ENCODE peak calls at places on chromosome 1, in four cellular contexts. B, F, X and J are unnamed samples.
A peak's percentile ranks its signal among the peaks of the same experiment; 100 is the strongest.

GRCh38 chr1:13456894-13457532 is 46.8 kb downstream of the PRAMEF20 start:
- DNase-seq in B (no peak), F (no peak), X (no peak), J (no peak)

GRCh38 chr1:246110343-246111219 is 396.5 kb downstream of the SMYD3 start:
- DNase-seq in B (peak; percentile 63), F (peak; percentile 53), X (no peak), J (no peak)

GRCh38 chr1:155071701-155072100 is 6.9 kb upstream of the EFNA3 start:
- DNase-seq in B (no peak), F (peak; percentile 92), X (peak; percentile 91), J (no peak)

GRCh38 chr1:180769889-180770288 is 138.1 kb downstream of the XPR1 start:
- DNase-seq in B (no peak), F (no peak), X (no peak), J (no peak)

GRCh38 chr1:235998812-235999211 is 66.1 kb downstream of the NID1 start:
- DNase-seq in B (peak; percentile 36), F (no peak), X (no peak), J (no peak)

GRCh38 chr1:169250795-169251194 is 116.8 kb downstream of the NME7 start:
- DNase-seq in B (no peak), F (no peak), X (no peak), J (no peak)

GRCh38 chr1:202110977-202111376 is 11.7 kb upstream of the GPR37L1 start:
- DNase-seq in B (no peak), F (peak; percentile 41), X (no peak), J (no peak)

GRCh38 chr1:77400781-77401180 is 119.0 kb downstream of the AK5 start:
- DNase-seq in B (peak; percentile 62), F (no peak), X (no peak), J (no peak)

GRCh38 chr1:92476071-92476607 is 10.6 kb downstream of the GFI1 start:
- DNase-seq in B (no peak), F (peak; percentile 61), X (peak; percentile 38), J (no peak)

GRCh38 chr1:228437424-228437823 is 20.8 kb upstream of the TRIM17 start:
- DNase-seq in B (no peak), F (peak; percentile 24), X (no peak), J (no peak)

GRCh38 chr1:218346391-218347204 is 1.5 kb downstream of the TGFB2 start:
- DNase-seq in B (peak; percentile 58), F (peak; percentile 74), X (peak; percentile 46), J (no peak)

GRCh38 chr1:201385299-201385891 is 7.9 kb upstream of the TNNT2 start:
- DNase-seq in B (peak; percentile 20), F (peak; percentile 95), X (peak; percentile 84), J (peak; percentile 74)

GRCh38 chr1:36367798-36368197 is 17.9 kb downstream of the STK40 start:
- DNase-seq in B (peak; percentile 30), F (no peak), X (no peak), J (no peak)

GRCh38 chr1:112618114-112618720 is 724 bp downstream of the ST7L start:
- DNase-seq in B (peak; percentile 42), F (no peak), X (no peak), J (no peak)

GRCh38 chr1:151828931-151829330 is 2.7 kb downstream of the RORC start:
- DNase-seq in B (peak; percentile 47), F (peak; percentile 92), X (peak; percentile 83), J (peak; percentile 57)

GRCh38 chr1:242019018-242019417 is 20.1 kb upstream of the MAP1LC3C start:
- DNase-seq in B (no peak), F (peak; percentile 41), X (no peak), J (no peak)

GRCh38 chr1:232473319-232473718 is 156.6 kb downstream of the SIPA1L2 start:
- DNase-seq in B (peak; percentile 85), F (peak; percentile 71), X (peak; percentile 54), J (no peak)

GRCh38 chr1:18547460-18547859 is 66.7 kb downstream of the KLHDC7A start:
- DNase-seq in B (no peak), F (peak; percentile 69), X (peak; percentile 55), J (no peak)

GRCh38 chr1:30216602-30217001 is 506.8 kb downstream of the MATN1 start:
- DNase-seq in B (no peak), F (no peak), X (no peak), J (no peak)

GRCh38 chr1:219179293-219179692 is 5.6 kb downstream of the LYPLAL1 start:
- DNase-seq in B (peak; percentile 6), F (no peak), X (no peak), J (no peak)

GRCh38 chr1:114035304-114035700 is 56.0 kb downstream of the OLFML3 start:
- DNase-seq in B (no peak), F (peak; percentile 61), X (peak; percentile 38), J (no peak)
- H3K9ac ChIP-seq in B (no peak overlapping the region), F (no peak overlapping the region), X (peak overlapping the region; percentile 3), J (no peak overlapping the region)

GRCh38 chr1:3211996-3212395 is 143.0 kb downstream of the PRDM16 start:
- DNase-seq in B (no peak), F (no peak), X (no peak), J (no peak)

GRCh38 chr1:3206696-3207095 is 137.7 kb downstream of the PRDM16 start:
- DNase-seq in B (no peak), F (no peak), X (no peak), J (no peak)

GRCh38 chr1:3207217-3207848 is 138.3 kb downstream of the PRDM16 start:
- DNase-seq in B (no peak), F (no peak), X (no peak), J (no peak)

GRCh38 chr1:3211582-3211981 is 142.6 kb downstream of the PRDM16 start:
- DNase-seq in B (no peak), F (no peak), X (no peak), J (no peak)

DNA sequence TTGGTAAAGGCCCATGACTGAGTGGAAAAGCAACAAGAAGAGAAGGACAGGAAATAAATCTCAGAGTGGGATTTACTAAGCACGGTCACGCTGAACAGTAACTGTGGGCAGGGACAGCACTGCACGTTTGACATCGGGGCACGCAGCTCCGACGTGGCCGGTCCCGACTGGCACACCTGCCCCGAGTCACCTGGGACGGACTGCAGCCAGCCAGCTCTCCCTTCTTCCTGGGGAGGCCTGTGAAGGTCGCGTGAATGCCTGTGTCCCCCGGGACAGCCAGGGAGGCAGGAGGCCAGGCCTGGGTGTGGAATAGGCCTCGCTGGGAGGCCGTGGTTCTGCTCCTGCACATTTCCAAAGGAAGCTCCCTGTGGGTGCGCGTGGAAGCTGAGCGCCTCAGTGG is 140.2 kb downstream of the PRDM16 start:
- DNase-seq in B (no peak), F (no peak), X (no peak), J (no peak)
- H3K9ac ChIP-seq in B (no peak overlapping the region), F (no peak overlapping the region), X (no peak overlapping the region), J (no peak overlapping the region)

DNA sequence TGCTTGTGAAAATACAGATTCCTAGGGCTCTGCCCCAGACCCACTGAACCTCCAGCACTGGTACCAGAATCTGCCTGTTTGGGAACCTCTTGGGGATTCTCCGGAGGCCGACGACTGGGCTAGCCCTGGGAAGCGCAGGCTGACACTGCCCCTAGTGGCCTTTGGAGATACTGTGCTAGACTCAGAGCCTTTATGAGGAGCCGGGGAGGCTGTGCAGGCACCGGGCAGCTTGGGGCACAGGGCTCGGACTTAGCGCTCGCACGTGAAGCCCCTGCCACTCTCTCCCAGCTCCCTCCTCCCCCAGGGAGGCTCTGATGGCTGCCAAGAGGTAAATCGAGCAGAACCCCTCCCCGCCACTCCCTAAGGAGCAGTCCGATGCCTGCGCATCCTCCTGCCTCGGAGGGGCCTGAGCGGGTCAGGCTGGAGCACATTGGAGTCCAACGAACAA is 144.6 kb upstream of the TNR start:
- DNase-seq in B (peak; percentile 17), F (peak; percentile 95), X (peak; percentile 89), J (peak; percentile 67)
- H3K9ac ChIP-seq in B (no peak overlapping the region), F (no peak overlapping the region), X (no peak overlapping the region), J (no peak overlapping the region)

GRCh38 chr1:203307690-203308126 is 2.4 kb downstream of the BTG2 start:
- DNase-seq in B (no peak), F (peak; percentile 82), X (peak; percentile 77), J (no peak)

GRCh38 chr1:203306970-203307541 is 1.7 kb downstream of the BTG2 start:
- DNase-seq in B (peak; percentile 45), F (peak; percentile 74), X (no peak), J (peak; percentile 56)

GRCh38 chr1:203306089-203306969 is 1.0 kb downstream of the BTG2 start:
- DNase-seq in B (peak; percentile 86), F (peak; percentile 73), X (no peak), J (peak; percentile 91)

GRCh38 chr1:203309115-203309429 is 3.8 kb downstream of the BTG2 start:
- DNase-seq in B (no peak), F (no peak), X (no peak), J (no peak)

GRCh38 chr1:203308205-203309114 is 3.1 kb downstream of the BTG2 start:
- DNase-seq in B (no peak), F (no peak), X (no peak), J (no peak)
- H3K9ac ChIP-seq in B (no peak overlapping the region), F (peak overlapping the region; percentile 29), X (no peak overlapping the region), J (peak overlapping the region; percentile 100)

DNA sequence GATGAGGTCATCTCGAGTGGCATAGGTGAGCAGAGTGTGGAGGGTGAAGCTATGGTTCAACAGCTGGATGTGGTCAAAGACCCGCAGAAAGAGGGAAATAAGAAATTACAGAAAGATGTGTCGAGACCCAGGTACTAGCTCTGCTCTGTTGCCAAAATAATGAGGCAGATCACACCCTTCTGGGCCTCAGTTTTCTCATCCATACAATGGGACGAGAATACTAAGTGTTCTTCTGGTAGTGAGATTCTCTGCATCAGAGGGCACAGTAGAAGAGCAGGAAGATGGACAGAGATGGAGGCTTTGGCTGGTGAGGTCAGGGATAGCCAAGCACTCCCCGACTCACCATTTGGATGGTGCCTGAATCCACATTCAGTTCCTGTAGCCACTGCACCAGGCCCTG is 11.1 kb downstream of the MAP3K6 start:
- DNase-seq in B (no peak), F (no peak), X (no peak), J (no peak)
- H3K9ac ChIP-seq in B (no peak overlapping the region), F (no peak overlapping the region), X (no peak overlapping the region), J (no peak overlapping the region)